ENCODE peak calls at places on chromosomes 5 and 9, in seven cellular contexts. Y is lung, H is upper lobe of right lung, M is adrenal gland, N is A549, C is mucosa of descending colon, V is psoas muscle. D is an unnamed sample.

GRCh38 chr9:91419222-91420191 is 4.1 kb downstream of the NFIL3 start:
- DNase-seq in Y (peak; percentile 83), C (peak; percentile 29), H (peak; percentile 68), M (peak; percentile 94), N (peak; percentile 62), V (peak; percentile 74), D (peak; percentile 99)

GRCh38 chr5:38601133-38601842 is 44.8 kb upstream of the LIFR start:
- DNase-seq in Y (peak; percentile 27), N (no peak), M (no peak), C (no peak), H (no peak), V (peak; percentile 27), D (no peak)

GRCh38 chr9:135136481-135136880 is 49.0 kb downstream of the OLFM1 start:
- DNase-seq in H (no peak), V (no peak), M (no peak), N (no peak), C (no peak), Y (no peak), D (no peak)

GRCh38 chr5:1750469-1750868 is 49.2 kb downstream of the MRPL36 start:
- DNase-seq in H (peak; percentile 44), N (no peak), C (no peak), M (no peak), V (no peak), Y (no peak), D (no peak)

GRCh38 chr9:130962418-130963316 is 23.6 kb upstream of the FIBCD1 start:
- DNase-seq in Y (peak; percentile 34), H (no peak), N (peak; percentile 95), V (peak; percentile 61), M (peak; percentile 91), C (no peak), D (peak; percentile 92)

GRCh38 chr5:57751710-57752109 is 269.1 kb upstream of the ACTBL2 start:
- DNase-seq in N (no peak), C (no peak), V (no peak), M (no peak), Y (no peak), H (no peak), D (peak; percentile 38)

GRCh38 chr5:126597156-126597555 is 2.1 kb upstream of the ALDH7A1 start:
- DNase-seq in N (peak; percentile 12), C (no peak), V (no peak), M (no peak), Y (no peak), H (no peak), D (peak; percentile 53)

GRCh38 chr5:5700549-5700948 is 278.1 kb downstream of the ICE1 start:
- DNase-seq in N (no peak), M (no peak), V (no peak), C (no peak), Y (no peak), H (no peak), D (peak; percentile 1)

GRCh38 chr5:1405539-1406530 is 39.4 kb downstream of the SLC6A3 start:
- DNase-seq in N (no peak), M (no peak), V (no peak), C (no peak), H (peak; percentile 62), Y (no peak), D (no peak)

GRCh38 chr9:79858509-79858908 is 286.7 kb downstream of the TLE4 start:
- DNase-seq in N (peak; percentile 33), V (no peak), M (no peak), C (peak; percentile 13), H (no peak), Y (no peak), D (peak; percentile 56)

GRCh38 chr9:116594552-116594951 is 92.6 kb upstream of the TRIM32 start:
- DNase-seq in Y (no peak), M (no peak), V (peak; percentile 24), N (no peak), H (no peak), C (no peak), D (peak; percentile 80)

GRCh38 chr5:105288946-105289345 is 1726.4 kb upstream of the NUDT12 start:
- DNase-seq in V (no peak), Y (no peak), N (no peak), C (no peak), M (no peak), H (no peak), D (no peak)

GRCh38 chr5:68924490-68925145 is 169.2 kb upstream of the SLC30A5 start:
- DNase-seq in N (no peak), V (no peak), M (no peak), H (no peak), C (no peak), Y (no peak), D (peak; percentile 77)

GRCh38 chr9:75983320-75983719 is 92.8 kb downstream of the PCSK5 start:
- DNase-seq in V (no peak), M (no peak), Y (no peak), C (peak; percentile 59), N (no peak), H (no peak), D (no peak)

GRCh38 chr9:72271617-72272478 is 93.2 kb downstream of the ZFAND5 start:
- DNase-seq in N (peak; percentile 76), C (peak; percentile 88), Y (peak; percentile 62), M (peak; percentile 69), H (no peak), V (no peak), D (peak; percentile 57)

GRCh38 chr9:134186471-134187109 is 22.2 kb upstream of the RNU6ATAC start:
- DNase-seq in C (no peak), H (peak; percentile 61), M (peak; percentile 79), Y (no peak), V (peak; percentile 36), N (no peak), D (no peak)

GRCh38 chr9:81874926-81875325 is 53.3 kb upstream of the SPATA31D4 start:
- DNase-seq in N (no peak), C (peak; percentile 57), V (no peak), M (no peak), H (no peak), Y (no peak), D (peak; percentile 74)

GRCh38 chr5:95712347-95712958 is 18.7 kb upstream of the RHOBTB3 start:
- DNase-seq in N (peak; percentile 81), C (no peak), V (no peak), Y (peak; percentile 47), M (no peak), H (no peak), D (peak; percentile 83)

GRCh38 chr5:180618830-180619562 is 27.7 kb upstream of the SCGB3A1 start:
- DNase-seq in C (no peak), H (no peak), M (no peak), N (peak; percentile 81), V (no peak), Y (no peak), D (peak; percentile 53)

GRCh38 chr5:180620014-180620413 is 28.7 kb upstream of the SCGB3A1 start:
- DNase-seq in Y (no peak), V (no peak), N (no peak), H (no peak), M (no peak), C (no peak), D (no peak)

GRCh38 chr5:180619563-180619915 is 28.2 kb upstream of the SCGB3A1 start:
- DNase-seq in M (no peak), C (no peak), H (no peak), N (no peak), V (no peak), Y (no peak), D (no peak)

GRCh38 chr5:180621311-180621710 is 28.1 kb downstream of the FLT4 start:
- DNase-seq in C (no peak), N (no peak), H (no peak), M (no peak), Y (no peak), V (no peak), D (no peak)

GRCh38 chr5:180618487-180618829 is 27.2 kb upstream of the SCGB3A1 start:
- DNase-seq in M (no peak), N (no peak), V (no peak), H (no peak), Y (no peak), C (no peak), D (no peak)
- H3K4me3 ChIP-seq in M (no peak overlapping the region), N (peak overlapping the region; percentile 59), V (peak overlapping the region; percentile 25), H (peak overlapping the region; percentile 30), Y (no peak overlapping the region), C (no peak overlapping the region), D (peak overlapping the region; percentile 37)

DNA sequence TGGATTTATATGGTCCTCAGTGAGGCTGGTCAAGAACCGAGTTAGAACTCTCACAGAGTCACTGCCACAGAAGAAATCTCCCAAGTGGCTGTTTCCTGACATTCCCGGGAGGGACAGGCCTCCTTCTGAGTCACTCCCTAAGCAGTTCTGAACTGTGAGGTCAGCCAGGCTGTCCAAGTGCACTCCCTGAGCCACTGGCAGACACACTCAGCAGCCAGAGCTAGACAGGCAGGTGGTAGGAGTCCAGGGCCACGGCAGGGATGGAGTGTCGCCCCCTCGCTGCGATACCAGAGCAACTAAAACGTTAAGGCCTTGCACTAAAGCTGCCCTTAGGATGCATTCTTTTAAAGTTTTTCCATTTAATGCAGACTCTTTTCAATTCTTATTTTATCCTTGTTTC is 3.4 kb downstream of the IL4 start:
- DNase-seq in C (peak; percentile 12), V (peak; percentile 39), N (peak; percentile 97), M (peak; percentile 88), H (peak; percentile 82), Y (peak; percentile 82), D (peak; percentile 83)
- TF ChIP-seq CTCF in C (no peak), V (peak; percentile 7), N (peak; percentile 60), M (peak; percentile 53), H (peak; percentile 39), Y (no peak), D (peak; percentile 55)

DNA sequence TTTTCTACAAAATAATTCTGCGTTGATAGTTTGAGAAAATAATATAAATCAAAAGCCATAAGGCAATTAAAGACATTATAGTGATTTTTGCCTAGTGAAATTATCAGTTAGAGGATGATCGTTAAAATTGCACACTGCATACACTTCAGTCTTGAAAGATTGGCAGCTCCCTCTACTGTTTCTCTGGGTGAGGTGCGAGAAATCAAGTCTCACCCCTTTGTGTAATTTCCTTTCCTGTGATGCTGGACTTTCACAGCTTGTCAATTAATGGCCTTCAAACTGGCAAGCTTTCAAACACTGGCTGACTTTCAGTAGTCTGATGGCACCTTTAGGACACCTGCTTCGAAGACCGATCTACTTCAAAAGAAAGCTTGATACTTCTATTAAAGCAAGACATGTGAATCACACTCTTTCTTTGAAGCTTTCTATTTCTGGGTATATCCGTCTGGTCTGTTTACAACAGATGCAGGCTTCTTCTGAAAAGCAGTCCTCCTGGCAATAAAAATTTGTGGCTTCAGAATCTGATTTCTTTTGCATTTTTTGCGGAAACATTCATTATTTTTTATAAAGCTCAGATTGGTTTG is 706.8 kb upstream of the PTPRD start:
- DNase-seq in C (no peak), H (no peak), M (no peak), Y (no peak), V (no peak), N (no peak), D (no peak)
- H3K4me3 ChIP-seq in C (no peak overlapping the region), H (no peak overlapping the region), M (no peak overlapping the region), Y (no peak overlapping the region), V (no peak overlapping the region), N (no peak overlapping the region), D (no peak overlapping the region)

DNA sequence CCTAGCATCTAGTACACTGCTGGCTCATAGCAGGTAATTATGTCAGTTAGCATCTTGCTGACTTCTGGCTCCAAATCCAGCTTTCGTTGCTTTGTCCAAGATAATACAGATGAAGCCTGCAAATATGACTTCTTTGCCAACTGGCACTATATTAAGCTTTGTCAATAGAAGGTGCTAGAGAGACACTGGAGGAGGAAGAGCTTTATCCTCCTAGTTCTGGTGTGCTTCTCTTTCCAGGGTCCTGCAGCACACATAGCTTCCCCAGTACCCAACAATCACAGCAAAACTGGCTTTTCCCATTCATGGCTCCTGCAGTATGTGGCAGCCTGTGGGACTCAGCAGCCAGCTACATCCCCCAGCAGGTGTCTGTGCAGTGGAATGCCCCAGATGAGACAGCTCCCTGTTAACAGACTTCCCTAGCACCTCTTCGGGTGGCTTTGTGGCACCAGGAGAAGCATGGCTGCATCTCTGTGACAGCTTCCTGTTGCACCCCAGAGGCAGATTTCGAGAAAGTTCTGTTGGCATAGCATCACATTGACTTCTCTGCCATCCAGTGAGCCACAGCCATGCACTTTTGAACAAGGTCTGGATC is 147.8 kb downstream of the OXCT1 start:
- DNase-seq in C (no peak), M (no peak), H (no peak), N (no peak), Y (no peak), V (no peak), D (peak; percentile 11)
- TF ChIP-seq CTCF in C (no peak), M (no peak), H (no peak), N (no peak), Y (no peak), V (no peak), D (peak; percentile 37)

D was measured in fibroblast of villous mesenchyme.